ENCODE peak calls at places on chromosome 1, in five cellular contexts. J is cardiac fibroblast; H is CD8-positive, alpha-beta memory T cell; U is mucosa of descending colon; N is neural crest cell. K is an unnamed sample.

GRCh38 chr1:26784023-26784871 is 3.5 kb upstream of the PIGV start:
- DNase-seq in J (peak; percentile 95), N (no peak), H (no peak), U (peak; percentile 88), K (peak; percentile 90)

GRCh38 chr1:202155478-202156021 is 4.9 kb downstream of the PTPN7 start:
- DNase-seq in H (no peak), N (no peak), U (peak; percentile 59), J (peak; percentile 16), K (no peak)

GRCh38 chr1:1510912-1511532 is 940 bp upstream of the ATAD3A start:
- DNase-seq in H (no peak), N (no peak), U (peak; percentile 23), J (peak; percentile 7), K (peak; percentile 16)

GRCh38 chr1:180572745-180573144 is 14.0 kb downstream of the OVAAL start:
- DNase-seq in U (no peak), J (no peak), H (no peak), N (no peak), K (no peak)

GRCh38 chr1:195097316-195097715 is 1510.9 kb downstream of the KCNT2 start:
- DNase-seq in H (no peak), J (no peak), U (no peak), N (no peak), K (no peak)

GRCh38 chr1:167797005-167797404 is 75.2 kb downstream of the MPZL1 start:
- DNase-seq in J (peak; percentile 99), N (no peak), U (no peak), H (no peak), K (no peak)

GRCh38 chr1:221815660-221816059 is 73.8 kb upstream of the DUSP10 start:
- DNase-seq in N (no peak), H (no peak), U (no peak), J (no peak), K (no peak)

GRCh38 chr1:59446257-59446901 is 149.5 kb downstream of the FGGY start:
- DNase-seq in N (no peak), U (no peak), H (no peak), J (peak; percentile 83), K (no peak)

GRCh38 chr1:201769966-201770365 is 59.0 kb upstream of the IPO9 start:
- DNase-seq in H (no peak), U (peak; percentile 21), N (peak; percentile 20), J (peak; percentile 90), K (no peak)

GRCh38 chr1:230140221-230141001 is 73.4 kb downstream of the GALNT2 start:
- DNase-seq in N (no peak), H (no peak), U (peak; percentile 54), J (peak; percentile 72), K (no peak)

GRCh38 chr1:146032613-146033219 is 11.2 kb upstream of the HJV start:
- DNase-seq in U (no peak), N (no peak), J (peak; percentile 72), H (no peak), K (no peak)

K was measured in body of pancreas.